ENCODE peak calls at places on chromosomes 1 and 21, in seven cellular contexts. Q is omental fat pad; S is suprapubic skin; W is CD8-positive, alpha-beta T cell; O is right atrium auricular region; Y is uterus; A is epithelial cell of esophagus. L is an unnamed sample.

GRCh38 chr1:174734270-174734669 is 265.5 kb upstream of the CACYBP start:
- DNase-seq in Q (no peak), S (no peak), W (no peak), O (no peak), Y (no peak), A (no peak), L (no peak)

GRCh38 chr1:163561570-163562295 is 240.0 kb downstream of the NUF2 start:
- DNase-seq in Q (no peak), S (no peak), W (no peak), O (no peak), Y (no peak), A (peak; percentile 33), L (no peak)

GRCh38 chr1:177948336-177948972 is 21.4 kb downstream of the SEC16B start:
- DNase-seq in Q (no peak), S (no peak), W (no peak), O (peak; percentile 78), Y (peak; percentile 60), A (peak; percentile 67), L (no peak)

GRCh38 chr1:241842565-241842964 is 5.4 kb upstream of the EXO1 start:
- DNase-seq in Q (no peak), S (no peak), W (no peak), O (no peak), Y (no peak), A (peak; percentile 54), L (no peak)

GRCh38 chr1:172298146-172298545 is 122.3 kb upstream of the C1orf105 start:
- DNase-seq in Q (no peak), S (no peak), W (no peak), O (no peak), Y (no peak), A (no peak), L (no peak)

GRCh38 chr1:63000508-63000907 is 216.6 kb downstream of the ATG4C start:
- DNase-seq in Q (no peak), S (no peak), W (no peak), O (no peak), Y (no peak), A (no peak), L (no peak)

GRCh38 chr1:92792340-92792782 is 7.5 kb upstream of the EVI5 start:
- DNase-seq in Q (no peak), S (no peak), W (no peak), O (no peak), Y (no peak), A (peak; percentile 54), L (no peak)

GRCh38 chr1:15953791-15954201 is 22.1 kb downstream of the ZBTB17 start:
- DNase-seq in Q (no peak), S (no peak), W (no peak), O (no peak), Y (no peak), A (no peak), L (no peak)

GRCh38 chr1:4637616-4638346 is 16.6 kb upstream of the AJAP1 start:
- DNase-seq in Q (no peak), S (peak; percentile 37), W (no peak), O (no peak), Y (no peak), A (no peak), L (no peak)

GRCh38 chr1:64624859-64625258 is 120.0 kb upstream of the RAVER2 start:
- DNase-seq in Q (no peak), S (no peak), W (no peak), O (no peak), Y (no peak), A (no peak), L (no peak)

GRCh38 chr21:37503848-37504467 is 137.4 kb downstream of the DYRK1A start:
- DNase-seq in Q (no peak), S (no peak), W (no peak), O (no peak), Y (no peak), A (no peak), L (no peak)

GRCh38 chr1:177023710-177024109 is 140.8 kb downstream of the ASTN1 start:
- DNase-seq in Q (no peak), S (no peak), W (no peak), O (no peak), Y (no peak), A (no peak), L (no peak)

GRCh38 chr1:65195495-65196417 is 47.8 kb downstream of the AK4 start:
- DNase-seq in Q (no peak), S (no peak), W (no peak), O (no peak), Y (no peak), A (no peak), L (no peak)

GRCh38 chr1:116737855-116738318 is 16.3 kb upstream of the CD2 start:
- DNase-seq in Q (no peak), S (no peak), W (no peak), O (no peak), Y (no peak), A (no peak), L (no peak)

GRCh38 chr1:206676499-206676898 is 8.2 kb upstream of the MAPKAPK2 start:
- DNase-seq in Q (no peak), S (no peak), W (no peak), O (no peak), Y (no peak), A (no peak), L (no peak)

GRCh38 chr1:67957026-67957425 is 93.4 kb downstream of the DIRAS3 start:
- DNase-seq in Q (no peak), S (no peak), W (no peak), O (no peak), Y (peak; percentile 78), A (no peak), L (no peak)

GRCh38 chr1:28416509-28417194 is 47.1 kb downstream of the PHACTR4 start:
- DNase-seq in Q (no peak), S (no peak), W (no peak), O (no peak), Y (no peak), A (peak; percentile 53), L (no peak)

GRCh38 chr1:46134660-46135331 is 2.4 kb upstream of the PIK3R3 start:
- DNase-seq in Q (no peak), S (no peak), W (no peak), O (no peak), Y (no peak), A (peak; percentile 92), L (no peak)

GRCh38 chr1:9891207-9891606 is 18.9 kb downstream of the CTNNBIP1 start:
- DNase-seq in Q (no peak), S (no peak), W (no peak), O (no peak), Y (no peak), A (peak; percentile 95), L (no peak)

GRCh38 chr1:156499703-156500577 is 635 bp downstream of the MEF2D start:
- DNase-seq in Q (no peak), S (peak; percentile 86), W (peak; percentile 34), O (no peak), Y (peak; percentile 74), A (peak; percentile 14), L (peak; percentile 56)

GRCh38 chr1:178683304-178683703 is 41.7 kb upstream of the RALGPS2 start:
- DNase-seq in Q (no peak), S (no peak), W (no peak), O (no peak), Y (no peak), A (no peak), L (no peak)

GRCh38 chr1:98903261-98903660 is 101.4 kb downstream of the PLPPR5 start:
- DNase-seq in Q (no peak), S (no peak), W (no peak), O (no peak), Y (no peak), A (peak; percentile 82), L (no peak)

GRCh38 chr1:89022167-89022959 is at the start of gene GBP3:
- DNase-seq in Q (no peak), S (no peak), W (no peak), O (no peak), Y (no peak), A (peak; percentile 69), L (no peak)

GRCh38 chr1:63662846-63663245 is 69.6 kb downstream of the PGM1 start:
- DNase-seq in Q (no peak), S (no peak), W (no peak), O (no peak), Y (no peak), A (peak; percentile 99), L (no peak)

GRCh38 chr1:99849413-99849743 is 783 bp upstream of the AGL start:
- DNase-seq in Q (no peak), S (no peak), W (no peak), O (no peak), Y (no peak), A (peak; percentile 18), L (no peak)

GRCh38 chr1:115220340-115221030 is 117.6 kb downstream of the NGF start:
- DNase-seq in Q (no peak), S (no peak), W (no peak), O (no peak), Y (no peak), A (no peak), L (no peak)
- TF ChIP-seq CTCF in Q (no peak), S (no peak), W (no peak), O (no peak), Y (no peak), A (no peak), L (no peak)

GRCh38 chr21:45386336-45386727 is 18.6 kb upstream of the COL18A1 start:
- DNase-seq in Q (no peak), S (peak; percentile 52), W (no peak), O (no peak), Y (peak; percentile 24), A (no peak), L (no peak)

GRCh38 chr21:45385549-45386050 is 19.4 kb upstream of the COL18A1 start:
- DNase-seq in Q (no peak), S (peak; percentile 52), W (no peak), O (no peak), Y (peak; percentile 16), A (no peak), L (no peak)

GRCh38 chr21:45388011-45388521 is 16.9 kb upstream of the COL18A1 start:
- DNase-seq in Q (no peak), S (peak; percentile 59), W (no peak), O (no peak), Y (peak; percentile 36), A (no peak), L (no peak)

GRCh38 chr21:45387506-45387905 is 17.5 kb upstream of the COL18A1 start:
- DNase-seq in Q (no peak), S (peak; percentile 32), W (no peak), O (no peak), Y (peak; percentile 18), A (no peak), L (no peak)

GRCh38 chr21:45386728-45387371 is 18.1 kb upstream of the COL18A1 start:
- DNase-seq in Q (no peak), S (peak; percentile 64), W (no peak), O (peak; percentile 80), Y (peak; percentile 93), A (peak; percentile 46), L (no peak)
- TF ChIP-seq CTCF in Q (no peak), S (no peak), W (no peak), O (no peak), Y (peak; percentile 46), A (peak; percentile 14), L (no peak)

GRCh38 chr1:159197767-159198557 is 6.7 kb upstream of the ACKR1 start:
- DNase-seq in Q (peak; percentile 83), S (no peak), W (no peak), O (peak; percentile 71), Y (peak; percentile 52), A (peak; percentile 80), L (no peak)
- TF ChIP-seq CTCF in Q (no peak), S (peak; percentile 78), W (peak; percentile 49), O (peak; percentile 78), Y (peak; percentile 58), A (peak; percentile 96), L (peak; percentile 47)

DNA sequence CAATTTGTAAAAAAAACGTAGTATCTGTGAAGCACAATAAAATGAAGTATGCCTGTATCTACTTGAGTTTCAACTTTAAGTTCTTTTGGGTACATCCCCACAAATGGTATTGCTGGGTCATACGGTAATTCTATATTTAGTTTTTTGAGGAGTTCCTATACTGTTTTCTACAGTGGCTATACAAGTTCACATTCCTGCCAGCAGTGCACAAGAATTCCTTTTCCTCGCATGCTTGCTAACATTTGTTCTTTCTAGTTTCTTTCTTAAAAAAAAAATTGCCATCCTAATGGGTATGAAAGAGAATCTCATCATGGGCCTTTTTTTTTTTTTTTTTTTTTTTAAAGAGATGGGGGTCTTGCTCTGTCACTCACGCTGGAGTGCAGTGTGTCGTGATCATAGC is 41.9 kb downstream of the UCK2 start:
- DNase-seq in Q (no peak), S (no peak), W (no peak), O (no peak), Y (no peak), A (no peak), L (no peak)
- TF ChIP-seq CTCF in Q (no peak), S (no peak), W (no peak), O (no peak), Y (no peak), A (peak; percentile 16), L (no peak)